ENCODE peak calls at places on chromosomes 5 and 9, in seven cellular contexts. W, X, Q, L, H, J and F are unnamed samples.

GRCh38 chr5:622946-623522 is 10.9 kb downstream of the CEP72 start:
- DNase-seq in W (no peak), X (no peak), Q (no peak), L (no peak), H (no peak), J (no peak), F (peak; percentile 45)

GRCh38 chr5:38536968-38537367 is 19.5 kb downstream of the LIFR start:
- DNase-seq in W (no peak), X (no peak), Q (no peak), L (no peak), H (no peak), J (no peak), F (no peak)

GRCh38 chr5:139282195-139282557 is 11.4 kb upstream of the MATR3 start:
- DNase-seq in W (no peak), X (peak; percentile 39), Q (no peak), L (no peak), H (no peak), J (no peak), F (no peak)

GRCh38 chr9:125378778-125379177 is 117.2 kb downstream of the GAPVD1 start:
- DNase-seq in W (no peak), X (no peak), Q (no peak), L (no peak), H (no peak), J (no peak), F (no peak)

GRCh38 chr5:130222638-130223037 is 318.4 kb downstream of the CHSY3 start:
- DNase-seq in W (no peak), X (peak; percentile 59), Q (no peak), L (no peak), H (no peak), J (no peak), F (no peak)

GRCh38 chr9:129069825-129070473 is 11.0 kb upstream of the DOLPP1 start:
- DNase-seq in W (no peak), X (no peak), Q (no peak), L (no peak), H (peak; percentile 72), J (no peak), F (peak; percentile 94)

GRCh38 chr5:77133061-77133758 is 46.1 kb upstream of the ZBED3 start:
- DNase-seq in W (peak; percentile 96), X (peak; percentile 94), Q (no peak), L (peak; percentile 75), H (no peak), J (peak; percentile 88), F (peak; percentile 86)

GRCh38 chr9:127083598-127083997 is 38.8 kb downstream of the ANGPTL2 start:
- DNase-seq in W (no peak), X (no peak), Q (no peak), L (no peak), H (no peak), J (no peak), F (no peak)

GRCh38 chr5:133873454-133873853 is 95.0 kb downstream of the C5orf15 start:
- DNase-seq in W (no peak), X (no peak), Q (no peak), L (no peak), H (no peak), J (no peak), F (no peak)

GRCh38 chr5:161513952-161514351 is 32.6 kb downstream of the GABRB2 start:
- DNase-seq in W (no peak), X (no peak), Q (no peak), L (no peak), H (no peak), J (no peak), F (no peak)

GRCh38 chr5:163408311-163408923 is 29.0 kb upstream of the CCNG1 start:
- DNase-seq in W (peak; percentile 27), X (peak; percentile 88), Q (peak; percentile 43), L (peak; percentile 35), H (peak; percentile 53), J (peak; percentile 47), F (peak; percentile 39)

GRCh38 chr5:1708592-1709141 is 91.0 kb downstream of the MRPL36 start:
- DNase-seq in W (no peak), X (no peak), Q (no peak), L (no peak), H (no peak), J (no peak), F (no peak)

GRCh38 chr5:142686968-142687367 is 1.1 kb upstream of the FGF1 start:
- DNase-seq in W (no peak), X (no peak), Q (no peak), L (no peak), H (no peak), J (no peak), F (no peak)

GRCh38 chr5:169177431-169177694 is 123.6 kb downstream of the SLIT3 start:
- DNase-seq in W (no peak), X (no peak), Q (no peak), L (no peak), H (no peak), J (no peak), F (no peak)